ENCODE peak calls at places on chromosomes 3 and 15, in six cellular contexts. One of them, this sample, is unnamed.

GRCh38 chr3:44942202-44942921 is 33.6 kb downstream of the ZDHHC3 start:
- DNase-seq in PC-9: no peak
- DNase-seq in NT2/D1: no peak
- DNase-seq in amniotic stem cell: no peak
- DNase-seq in MV-4-11: no peak
- DNase-seq in activated T-helper 1 cell treated with anti-CD3 and anti-CD28 coated beads, Interleukin-12 subunit alpha, Interleukin-12 subunit beta, Interleukin-2, Interleukin-4 antibody, amounts not matched to agents 30 ng/mL and 10 ng/mL and 1 ng/mL, durations not matched to agents 14 hours and 24 hours and 36 hours: no peak
- DNase-seq in this sample: no peak

GRCh38 chr3:48039487-48040190 is 23.4 kb upstream of the MAP4 start:
- DNase-seq in MV-4-11: peak; percentile 71
- DNase-seq in PC-9: no peak
- DNase-seq in amniotic stem cell: peak; percentile 62
- DNase-seq in activated T-helper 1 cell treated with anti-CD3 and anti-CD28 coated beads, Interleukin-12 subunit alpha, Interleukin-12 subunit beta, Interleukin-2, Interleukin-4 antibody, amounts not matched to agents 30 ng/mL and 10 ng/mL and 1 ng/mL, durations not matched to agents 14 hours and 24 hours and 36 hours: no peak
- DNase-seq in NT2/D1: peak; percentile 59
- DNase-seq in this sample: peak; percentile 47

GRCh38 chr3:195761031-195761430 is 40.3 kb downstream of the MUC20 start:
- DNase-seq in activated T-helper 1 cell treated with anti-CD3 and anti-CD28 coated beads, Interleukin-12 subunit alpha, Interleukin-12 subunit beta, Interleukin-2, Interleukin-4 antibody, amounts not matched to agents 30 ng/mL and 10 ng/mL and 1 ng/mL, durations not matched to agents 14 hours and 24 hours and 36 hours: no peak
- DNase-seq in PC-9: no peak
- DNase-seq in NT2/D1: no peak
- DNase-seq in amniotic stem cell: no peak
- DNase-seq in MV-4-11: no peak
- DNase-seq in this sample: no peak

GRCh38 chr3:72461787-72462186 is 386.5 kb downstream of the SHQ1 start:
- DNase-seq in amniotic stem cell: no peak
- DNase-seq in PC-9: no peak
- DNase-seq in activated T-helper 1 cell treated with anti-CD3 and anti-CD28 coated beads, Interleukin-12 subunit alpha, Interleukin-12 subunit beta, Interleukin-2, Interleukin-4 antibody, amounts not matched to agents 30 ng/mL and 10 ng/mL and 1 ng/mL, durations not matched to agents 14 hours and 24 hours and 36 hours: no peak
- DNase-seq in MV-4-11: no peak
- DNase-seq in NT2/D1: no peak
- DNase-seq in this sample: no peak

GRCh38 chr15:77030042-77030927 is 35.4 kb downstream of the PSTPIP1 start:
- DNase-seq in NT2/D1: no peak
- DNase-seq in activated T-helper 1 cell treated with anti-CD3 and anti-CD28 coated beads, Interleukin-12 subunit alpha, Interleukin-12 subunit beta, Interleukin-2, Interleukin-4 antibody, amounts not matched to agents 30 ng/mL and 10 ng/mL and 1 ng/mL, durations not matched to agents 14 hours and 24 hours and 36 hours: no peak
- DNase-seq in MV-4-11: no peak
- DNase-seq in amniotic stem cell: no peak
- DNase-seq in PC-9: no peak
- DNase-seq in this sample: no peak

GRCh38 chr15:75666823-75667501 is 19.2 kb downstream of the SNX33 start:
- DNase-seq in MV-4-11: peak; percentile 52
- DNase-seq in NT2/D1: no peak
- DNase-seq in activated T-helper 1 cell treated with anti-CD3 and anti-CD28 coated beads, Interleukin-12 subunit alpha, Interleukin-12 subunit beta, Interleukin-2, Interleukin-4 antibody, amounts not matched to agents 30 ng/mL and 10 ng/mL and 1 ng/mL, durations not matched to agents 14 hours and 24 hours and 36 hours: no peak
- DNase-seq in PC-9: peak; percentile 89
- DNase-seq in amniotic stem cell: peak; percentile 95
- DNase-seq in this sample: peak; percentile 94

GRCh38 chr3:113698891-113699465 is 2.5 kb upstream of the USF3 start:
- DNase-seq in NT2/D1: no peak
- DNase-seq in MV-4-11: no peak
- DNase-seq in amniotic stem cell: no peak
- DNase-seq in activated T-helper 1 cell treated with anti-CD3 and anti-CD28 coated beads, Interleukin-12 subunit alpha, Interleukin-12 subunit beta, Interleukin-2, Interleukin-4 antibody, amounts not matched to agents 30 ng/mL and 10 ng/mL and 1 ng/mL, durations not matched to agents 14 hours and 24 hours and 36 hours: no peak
- DNase-seq in PC-9: peak; percentile 38
- DNase-seq in this sample: no peak

GRCh38 chr3:99952306-99952705 is 134.6 kb downstream of the CMSS1 start:
- DNase-seq in amniotic stem cell: no peak
- DNase-seq in MV-4-11: no peak
- DNase-seq in NT2/D1: no peak
- DNase-seq in PC-9: no peak
- DNase-seq in activated T-helper 1 cell treated with anti-CD3 and anti-CD28 coated beads, Interleukin-12 subunit alpha, Interleukin-12 subunit beta, Interleukin-2, Interleukin-4 antibody, amounts not matched to agents 30 ng/mL and 10 ng/mL and 1 ng/mL, durations not matched to agents 14 hours and 24 hours and 36 hours: no peak
- DNase-seq in this sample: no peak

GRCh38 chr15:35728176-35728938 is 182.4 kb upstream of the DPH6 start:
- DNase-seq in amniotic stem cell: no peak
- DNase-seq in activated T-helper 1 cell treated with anti-CD3 and anti-CD28 coated beads, Interleukin-12 subunit alpha, Interleukin-12 subunit beta, Interleukin-2, Interleukin-4 antibody, amounts not matched to agents 30 ng/mL and 10 ng/mL and 1 ng/mL, durations not matched to agents 14 hours and 24 hours and 36 hours: no peak
- DNase-seq in PC-9: peak; percentile 63
- DNase-seq in MV-4-11: no peak
- DNase-seq in NT2/D1: no peak
- DNase-seq in this sample: no peak

GRCh38 chr15:59812889-59813288 is 123.8 kb upstream of the BNIP2 start:
- DNase-seq in activated T-helper 1 cell treated with anti-CD3 and anti-CD28 coated beads, Interleukin-12 subunit alpha, Interleukin-12 subunit beta, Interleukin-2, Interleukin-4 antibody, amounts not matched to agents 30 ng/mL and 10 ng/mL and 1 ng/mL, durations not matched to agents 14 hours and 24 hours and 36 hours: no peak
- DNase-seq in amniotic stem cell: no peak
- DNase-seq in MV-4-11: no peak
- DNase-seq in NT2/D1: no peak
- DNase-seq in PC-9: no peak
- DNase-seq in this sample: no peak

GRCh38 chr3:36677331-36678007 is 86.9 kb downstream of the DCLK3 start:
- DNase-seq in MV-4-11: peak; percentile 39
- DNase-seq in activated T-helper 1 cell treated with anti-CD3 and anti-CD28 coated beads, Interleukin-12 subunit alpha, Interleukin-12 subunit beta, Interleukin-2, Interleukin-4 antibody, amounts not matched to agents 30 ng/mL and 10 ng/mL and 1 ng/mL, durations not matched to agents 14 hours and 24 hours and 36 hours: no peak
- DNase-seq in amniotic stem cell: peak; percentile 79
- DNase-seq in NT2/D1: no peak
- DNase-seq in PC-9: peak; percentile 78
- DNase-seq in this sample: no peak

GRCh38 chr3:106049876-106050275 is 181.1 kb upstream of the CBLB start:
- DNase-seq in activated T-helper 1 cell treated with anti-CD3 and anti-CD28 coated beads, Interleukin-12 subunit alpha, Interleukin-12 subunit beta, Interleukin-2, Interleukin-4 antibody, amounts not matched to agents 30 ng/mL and 10 ng/mL and 1 ng/mL, durations not matched to agents 14 hours and 24 hours and 36 hours: no peak
- DNase-seq in NT2/D1: no peak
- DNase-seq in MV-4-11: no peak
- DNase-seq in PC-9: no peak
- DNase-seq in amniotic stem cell: no peak
- DNase-seq in this sample: no peak

GRCh38 chr3:136787226-136787793 is 31.6 kb upstream of the SLC35G2 start:
- DNase-seq in PC-9: no peak
- DNase-seq in amniotic stem cell: no peak
- DNase-seq in NT2/D1: no peak
- DNase-seq in MV-4-11: no peak
- DNase-seq in activated T-helper 1 cell treated with anti-CD3 and anti-CD28 coated beads, Interleukin-12 subunit alpha, Interleukin-12 subunit beta, Interleukin-2, Interleukin-4 antibody, amounts not matched to agents 30 ng/mL and 10 ng/mL and 1 ng/mL, durations not matched to agents 14 hours and 24 hours and 36 hours: peak; percentile 28
- DNase-seq in this sample: no peak

GRCh38 chr3:64936570-64936969 is 248.8 kb upstream of the ADAMTS9 start:
- DNase-seq in activated T-helper 1 cell treated with anti-CD3 and anti-CD28 coated beads, Interleukin-12 subunit alpha, Interleukin-12 subunit beta, Interleukin-2, Interleukin-4 antibody, amounts not matched to agents 30 ng/mL and 10 ng/mL and 1 ng/mL, durations not matched to agents 14 hours and 24 hours and 36 hours: no peak
- DNase-seq in NT2/D1: no peak
- DNase-seq in PC-9: no peak
- DNase-seq in amniotic stem cell: no peak
- DNase-seq in MV-4-11: no peak
- DNase-seq in this sample: no peak

GRCh38 chr15:39919396-39919739 is 698 bp downstream of the GPR176 start:
- DNase-seq in amniotic stem cell: no peak
- DNase-seq in activated T-helper 1 cell treated with anti-CD3 and anti-CD28 coated beads, Interleukin-12 subunit alpha, Interleukin-12 subunit beta, Interleukin-2, Interleukin-4 antibody, amounts not matched to agents 30 ng/mL and 10 ng/mL and 1 ng/mL, durations not matched to agents 14 hours and 24 hours and 36 hours: no peak
- DNase-seq in NT2/D1: no peak
- DNase-seq in PC-9: no peak
- DNase-seq in MV-4-11: no peak
- DNase-seq in this sample: no peak

GRCh38 chr15:84654689-84655453 is 788 bp upstream of the WDR73 start:
- DNase-seq in amniotic stem cell: peak; percentile 62
- DNase-seq in MV-4-11: peak; percentile 78
- DNase-seq in PC-9: peak; percentile 67
- DNase-seq in NT2/D1: peak; percentile 52
- DNase-seq in activated T-helper 1 cell treated with anti-CD3 and anti-CD28 coated beads, Interleukin-12 subunit alpha, Interleukin-12 subunit beta, Interleukin-2, Interleukin-4 antibody, amounts not matched to agents 30 ng/mL and 10 ng/mL and 1 ng/mL, durations not matched to agents 14 hours and 24 hours and 36 hours: peak; percentile 55
- DNase-seq in this sample: no peak

GRCh38 chr3:157087398-157088132 is 72.4 kb downstream of the CCNL1 start:
- DNase-seq in NT2/D1: no peak
- DNase-seq in MV-4-11: no peak
- DNase-seq in activated T-helper 1 cell treated with anti-CD3 and anti-CD28 coated beads, Interleukin-12 subunit alpha, Interleukin-12 subunit beta, Interleukin-2, Interleukin-4 antibody, amounts not matched to agents 30 ng/mL and 10 ng/mL and 1 ng/mL, durations not matched to agents 14 hours and 24 hours and 36 hours: no peak
- DNase-seq in amniotic stem cell: no peak
- DNase-seq in PC-9: peak; percentile 46
- DNase-seq in this sample: no peak

GRCh38 chr3:149589332-149589731 is 68.5 kb downstream of the WWTR1 start:
- DNase-seq in NT2/D1: no peak
- DNase-seq in activated T-helper 1 cell treated with anti-CD3 and anti-CD28 coated beads, Interleukin-12 subunit alpha, Interleukin-12 subunit beta, Interleukin-2, Interleukin-4 antibody, amounts not matched to agents 30 ng/mL and 10 ng/mL and 1 ng/mL, durations not matched to agents 14 hours and 24 hours and 36 hours: no peak
- DNase-seq in MV-4-11: peak; percentile 44
- DNase-seq in PC-9: no peak
- DNase-seq in amniotic stem cell: no peak
- DNase-seq in this sample: no peak

GRCh38 chr3:8932507-8932906 is 30.8 kb downstream of the RAD18 start:
- DNase-seq in MV-4-11: no peak
- DNase-seq in amniotic stem cell: no peak
- DNase-seq in PC-9: no peak
- DNase-seq in activated T-helper 1 cell treated with anti-CD3 and anti-CD28 coated beads, Interleukin-12 subunit alpha, Interleukin-12 subunit beta, Interleukin-2, Interleukin-4 antibody, amounts not matched to agents 30 ng/mL and 10 ng/mL and 1 ng/mL, durations not matched to agents 14 hours and 24 hours and 36 hours: no peak
- DNase-seq in NT2/D1: no peak
- DNase-seq in this sample: no peak

GRCh38 chr3:152287898-152288576 is 19.3 kb downstream of the MBNL1 start:
- DNase-seq in NT2/D1: no peak
- DNase-seq in MV-4-11: no peak
- DNase-seq in activated T-helper 1 cell treated with anti-CD3 and anti-CD28 coated beads, Interleukin-12 subunit alpha, Interleukin-12 subunit beta, Interleukin-2, Interleukin-4 antibody, amounts not matched to agents 30 ng/mL and 10 ng/mL and 1 ng/mL, durations not matched to agents 14 hours and 24 hours and 36 hours: no peak
- DNase-seq in PC-9: no peak
- DNase-seq in amniotic stem cell: peak; percentile 35
- DNase-seq in this sample: no peak

GRCh38 chr15:69627548-69628158 is 175.0 kb downstream of the RPLP1 start:
- DNase-seq in activated T-helper 1 cell treated with anti-CD3 and anti-CD28 coated beads, Interleukin-12 subunit alpha, Interleukin-12 subunit beta, Interleukin-2, Interleukin-4 antibody, amounts not matched to agents 30 ng/mL and 10 ng/mL and 1 ng/mL, durations not matched to agents 14 hours and 24 hours and 36 hours: no peak
- DNase-seq in PC-9: no peak
- DNase-seq in MV-4-11: no peak
- DNase-seq in amniotic stem cell: no peak
- DNase-seq in NT2/D1: no peak
- DNase-seq in this sample: no peak

GRCh38 chr3:139588450-139588849 is 48.9 kb upstream of the RBP1 start:
- DNase-seq in activated T-helper 1 cell treated with anti-CD3 and anti-CD28 coated beads, Interleukin-12 subunit alpha, Interleukin-12 subunit beta, Interleukin-2, Interleukin-4 antibody, amounts not matched to agents 30 ng/mL and 10 ng/mL and 1 ng/mL, durations not matched to agents 14 hours and 24 hours and 36 hours: no peak
- DNase-seq in MV-4-11: no peak
- DNase-seq in NT2/D1: peak; percentile 42
- DNase-seq in PC-9: no peak
- DNase-seq in amniotic stem cell: no peak
- DNase-seq in this sample: no peak

GRCh38 chr3:33128706-33129105 is 14.9 kb downstream of the CRTAP start:
- DNase-seq in NT2/D1: no peak
- DNase-seq in activated T-helper 1 cell treated with anti-CD3 and anti-CD28 coated beads, Interleukin-12 subunit alpha, Interleukin-12 subunit beta, Interleukin-2, Interleukin-4 antibody, amounts not matched to agents 30 ng/mL and 10 ng/mL and 1 ng/mL, durations not matched to agents 14 hours and 24 hours and 36 hours: no peak
- DNase-seq in amniotic stem cell: no peak
- DNase-seq in MV-4-11: no peak
- DNase-seq in PC-9: no peak
- DNase-seq in this sample: no peak

GRCh38 chr3:127615631-127616305 is 13.2 kb upstream of the PODXL2 start:
- DNase-seq in PC-9: no peak
- DNase-seq in NT2/D1: no peak
- DNase-seq in amniotic stem cell: no peak
- DNase-seq in MV-4-11: peak; percentile 36
- DNase-seq in activated T-helper 1 cell treated with anti-CD3 and anti-CD28 coated beads, Interleukin-12 subunit alpha, Interleukin-12 subunit beta, Interleukin-2, Interleukin-4 antibody, amounts not matched to agents 30 ng/mL and 10 ng/mL and 1 ng/mL, durations not matched to agents 14 hours and 24 hours and 36 hours: no peak
- DNase-seq in this sample: no peak

GRCh38 chr15:92843819-92844218 is 56.3 kb upstream of the CHD2 start:
- DNase-seq in activated T-helper 1 cell treated with anti-CD3 and anti-CD28 coated beads, Interleukin-12 subunit alpha, Interleukin-12 subunit beta, Interleukin-2, Interleukin-4 antibody, amounts not matched to agents 30 ng/mL and 10 ng/mL and 1 ng/mL, durations not matched to agents 14 hours and 24 hours and 36 hours: no peak
- DNase-seq in PC-9: no peak
- DNase-seq in amniotic stem cell: no peak
- DNase-seq in NT2/D1: no peak
- DNase-seq in MV-4-11: no peak
- DNase-seq in this sample: no peak